ENCODE peak calls at places on chromosomes 4 and X, in four cellular contexts. H is tibial artery, T is A673, P is heart right ventricle. X is an unnamed sample.

GRCh38 chr4:8920289-8920965 is 48.8 kb upstream of the HMX1 start:
- DNase-seq in H (peak), T (no peak), P (no peak), X (no peak)

GRCh38 chrX:110418220-110418856 is 59.7 kb downstream of the RTL9 start:
- DNase-seq in H (no peak), T (peak), P (peak), X (peak)

GRCh38 chrX:41822917-41823316 is 98.9 kb downstream of the GPR82 start:
- DNase-seq in H (no peak), T (no peak), P (no peak), X (no peak)

GRCh38 chrX:11664211-11664888 is 1.4 kb downstream of the ARHGAP6 start:
- DNase-seq in H (no peak), T (no peak), P (no peak), X (no peak)

GRCh38 chr4:113222431-113222979 is 173.1 kb downstream of the ANK2 start:
- DNase-seq in H (no peak), T (no peak), P (no peak), X (peak)

GRCh38 chrX:101429934-101430333 is 21.9 kb downstream of the HNRNPH2 start:
- DNase-seq in H (no peak), T (no peak), P (no peak), X (peak)

GRCh38 chrX:124026529-124026928 is 65.0 kb downstream of the STAG2 start:
- DNase-seq in H (no peak), T (no peak), P (no peak), X (no peak)

GRCh38 chr4:163166041-163166579 is 580 bp downstream of the NAF1 start:
- DNase-seq in H (peak), T (peak), P (peak), X (peak)

GRCh38 chr4:61532324-61532723 is 332.2 kb downstream of the ADGRL3 start:
- DNase-seq in H (no peak), T (no peak), P (no peak), X (no peak)

GRCh38 chr4:109077486-109077885 is 225.0 kb downstream of the COL25A1 start:
- DNase-seq in H (no peak), T (no peak), P (no peak), X (peak)

GRCh38 chr4:186347743-186348142 is 81.8 kb downstream of the F11 start:
- DNase-seq in H (no peak), T (no peak), P (no peak), X (no peak)

GRCh38 chr4:25235401-25235800 is 1.6 kb downstream of the PI4K2B start:
- DNase-seq in H (no peak), T (no peak), P (no peak), X (no peak)

GRCh38 chr4:13461511-13461910 is 22.6 kb downstream of the RAB28 start:
- DNase-seq in H (no peak), T (no peak), P (no peak), X (no peak)

GRCh38 chr4:47945930-47946726 is 31.7 kb upstream of the NFXL1 start:
- DNase-seq in H (no peak), T (no peak), P (no peak), X (no peak)
- TF ChIP-seq CTCF in H (no peak), T (no peak), P (no peak), X (no peak)

GRCh38 chr4:87045659-87046058 is 110.8 kb downstream of the AFF1 start:
- DNase-seq in H (no peak), T (no peak), P (no peak), X (no peak)
- H3K4me3 ChIP-seq in H (peak), T (no peak), P (peak), X (no peak)

GRCh38 chrX:3548743-3549441 is 164.6 kb downstream of the PRKX start:
- DNase-seq in H (no peak), T (peak), P (peak), X (peak)
- TF ChIP-seq CTCF in H (peak), T (peak), P (peak), X (peak)

GRCh38 chr4:75821966-75822365 is 80.3 kb downstream of the PPEF2 start:
- DNase-seq in H (no peak), T (no peak), P (no peak), X (peak)
- H3K4me3 ChIP-seq in H (no peak), T (no peak), P (no peak), X (no peak)

GRCh38 chr4:140358281-140358680 is 15.2 kb upstream of the SCOC start:
- DNase-seq in H (no peak), T (no peak), P (no peak), X (no peak)

GRCh38 chr4:140353836-140354235 is 19.6 kb upstream of the SCOC start:
- DNase-seq in H (no peak), T (no peak), P (no peak), X (no peak)

GRCh38 chr4:140351778-140352177 is 21.7 kb upstream of the SCOC start:
- DNase-seq in H (no peak), T (no peak), P (no peak), X (no peak)

GRCh38 chr4:140357868-140358267 is 15.6 kb upstream of the SCOC start:
- DNase-seq in H (no peak), T (no peak), P (no peak), X (no peak)

DNA sequence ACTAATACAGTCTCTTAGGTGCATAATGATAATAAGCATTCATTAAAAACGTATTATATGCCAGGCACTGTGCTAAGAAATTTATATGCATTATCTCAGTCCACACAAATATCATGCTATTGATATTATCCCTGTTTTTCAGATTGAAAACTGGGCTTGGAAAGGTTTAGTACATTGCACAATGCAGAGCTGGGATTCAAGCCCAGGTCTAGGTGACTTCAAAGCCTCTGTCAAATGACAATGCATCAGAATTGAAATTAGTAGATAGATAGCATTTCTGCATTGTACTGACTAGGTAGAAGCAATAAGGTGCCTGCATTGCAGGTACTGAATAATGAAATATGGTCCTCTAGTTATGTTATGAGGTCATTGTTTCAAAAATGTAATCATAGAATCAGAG is 18.2 kb upstream of the SCOC start:
- DNase-seq in H (no peak), T (no peak), P (no peak), X (no peak)
- TF ChIP-seq CTCF in H (no peak), T (no peak), P (no peak), X (no peak)

DNA sequence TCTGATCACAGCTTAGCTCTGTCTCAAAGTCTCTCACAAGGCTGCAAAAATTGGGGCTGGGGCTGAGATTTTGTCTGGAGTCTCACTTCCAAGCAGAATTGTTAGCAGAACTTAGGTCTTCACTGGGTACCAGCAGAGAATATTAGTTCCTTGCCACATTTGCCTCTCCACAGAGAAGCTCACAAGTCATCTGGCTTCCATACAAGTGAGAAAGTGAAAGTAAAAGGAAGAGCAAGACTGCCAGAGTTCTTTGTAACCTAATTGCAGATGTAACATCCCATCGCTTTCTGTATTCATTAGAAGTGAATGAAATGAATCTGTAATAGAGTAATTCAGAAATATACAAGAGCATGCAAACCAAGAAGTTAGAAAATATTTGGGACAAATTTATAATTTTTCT is 624.1 kb upstream of the GNPDA2 start:
- DNase-seq in H (no peak), T (peak), P (no peak), X (peak)
- H3K4me3 ChIP-seq in H (peak), T (peak), P (peak), X (no peak)

DNA sequence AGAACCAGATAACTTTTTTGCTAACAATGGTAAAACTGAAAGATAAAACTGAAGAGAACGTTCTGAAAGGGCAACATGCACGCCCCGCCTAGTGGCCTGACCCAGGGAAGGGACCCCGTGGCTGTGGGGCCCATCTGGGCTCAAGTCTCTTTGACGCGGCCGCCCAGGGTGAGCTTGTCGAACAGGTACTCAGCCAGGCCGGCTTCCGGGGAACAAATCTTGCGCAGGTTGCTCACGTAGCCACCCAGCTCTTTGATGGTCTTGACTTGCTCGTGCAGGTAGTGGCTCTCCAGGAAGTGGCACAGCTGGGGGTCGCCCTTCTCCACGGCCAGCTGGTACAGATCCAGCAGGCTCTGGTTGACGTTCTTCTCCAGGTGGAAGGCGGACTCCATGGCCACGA is 579 bp downstream of the FTHL17 start:
- DNase-seq in H (no peak), T (no peak), P (no peak), X (no peak)
- TF ChIP-seq CTCF in H (no peak), T (no peak), P (no peak), X (no peak)

X was measured in AG10803.